ENCODE peak calls at places on chromosomes 7 and 10, in seven cellular contexts. U is stimulated activated CD8-positive, alpha-beta memory T cell treated with anti-CD3 and anti-CD28 coated beads, Interleukin-7, amount 100 ng/mL, for 24 hours; C is T-cell; R is GF-D8; A is mesothelial cell of epicardium; I is occipital lobe; D is nephron progenitor cell. W is an unnamed sample.

GRCh38 chr7:40782836-40783235 is 648.0 kb downstream of the SUGCT start:
- DNase-seq in U (no peak), R (no peak), D (no peak), A (no peak), C (no peak), I (no peak), W (no peak)

GRCh38 chr7:96823274-96823673 is 113.6 kb upstream of the SEM1 start:
- DNase-seq in I (no peak), U (no peak), R (no peak), A (no peak), C (no peak), D (no peak), W (no peak)

GRCh38 chr10:93062499-93063216 is 2.1 kb downstream of the CYP26C1 start:
- DNase-seq in R (no peak), C (no peak), D (peak), A (no peak), U (no peak), I (no peak), W (no peak)

GRCh38 chr10:119205926-119206602 is 1.3 kb upstream of the GRK5 start:
- DNase-seq in R (peak), C (peak), A (peak), U (peak), D (peak), I (peak), W (peak)

GRCh38 chr7:30740417-30741181 is 11.3 kb upstream of the INMT start:
- DNase-seq in C (peak), U (peak), D (peak), A (peak), I (peak), R (no peak), W (peak)

GRCh38 chr10:132248455-132249231 is 59.1 kb downstream of the STK32C start:
- DNase-seq in I (no peak), R (no peak), U (peak), C (peak), A (peak), D (peak), W (peak)

GRCh38 chr10:56679578-56679977 is 318.5 kb upstream of the ZWINT start:
- DNase-seq in C (no peak), A (no peak), D (no peak), U (no peak), I (no peak), R (no peak), W (no peak)

GRCh38 chr10:132575320-132576201 is 38.0 kb downstream of the INPP5A start:
- DNase-seq in A (no peak), U (no peak), D (no peak), I (no peak), R (peak), C (no peak), W (no peak)

GRCh38 chr10:131936756-131937155 is 35.9 kb downstream of the PPP2R2D start:
- DNase-seq in D (no peak), C (no peak), R (no peak), U (no peak), A (no peak), I (no peak), W (no peak)

GRCh38 chr7:6271091-6271658 is 1.2 kb downstream of the CYTH3 start:
- DNase-seq in U (no peak), D (peak), I (peak), C (peak), R (no peak), A (no peak), W (peak)

GRCh38 chr10:112919721-112920120 is 30.3 kb upstream of the TCF7L2 start:
- DNase-seq in R (no peak), D (no peak), I (no peak), U (no peak), A (no peak), C (no peak), W (no peak)

GRCh38 chr10:35466170-35466569 is 129.9 kb downstream of the CCNY start:
- DNase-seq in I (no peak), U (no peak), C (no peak), A (no peak), R (no peak), D (no peak), W (no peak)

GRCh38 chr7:32179567-32179966 is 109.4 kb upstream of the PDE1C start:
- DNase-seq in C (no peak), A (no peak), U (no peak), R (no peak), D (no peak), I (no peak), W (no peak)

GRCh38 chr7:65910237-65910636 is 37.4 kb downstream of the VKORC1L1 start:
- DNase-seq in I (no peak), C (no peak), A (no peak), U (no peak), D (no peak), R (no peak), W (no peak)

GRCh38 chr7:22325671-22326070 is 31.3 kb downstream of the RAPGEF5 start:
- DNase-seq in D (no peak), I (no peak), R (no peak), U (no peak), A (no peak), C (no peak), W (no peak)

GRCh38 chr7:33774762-33775523 is 130.4 kb upstream of the BMPER start:
- DNase-seq in A (no peak), U (no peak), R (no peak), I (no peak), C (no peak), D (no peak), W (no peak)

GRCh38 chr7:35731349-35731748 is 36.4 kb upstream of the HERPUD2 start:
- DNase-seq in D (no peak), R (no peak), C (no peak), A (no peak), U (no peak), I (no peak), W (no peak)

GRCh38 chr10:6171891-6172354 is 30.8 kb upstream of the PFKFB3 start:
- DNase-seq in U (no peak), A (no peak), R (peak), I (peak), D (no peak), C (no peak), W (no peak)

GRCh38 chr7:150876817-150877526 is 24.7 kb downstream of the AOC1 start:
- DNase-seq in C (peak), U (peak), R (peak), I (no peak), D (peak), A (peak), W (peak)

GRCh38 chr7:69840248-69840647 is 242.0 kb downstream of the AUTS2 start:
- DNase-seq in D (no peak), R (no peak), I (no peak), U (no peak), C (no peak), A (no peak), W (no peak)

GRCh38 chr7:150951521-150951920 is 26.6 kb downstream of the KCNH2 start:
- DNase-seq in R (no peak), C (no peak), U (no peak), D (no peak), I (no peak), A (no peak), W (no peak)

GRCh38 chr7:45927724-45928123 is 6.7 kb upstream of the IGFBP3 start:
- DNase-seq in D (no peak), U (no peak), I (no peak), R (no peak), C (no peak), A (no peak), W (no peak)

GRCh38 chr10:68586622-68587325 is 26.6 kb downstream of the TET1 start:
- DNase-seq in C (no peak), D (no peak), A (no peak), I (no peak), U (no peak), R (no peak), W (no peak)

GRCh38 chr7:130930260-130930659 is 196.3 kb upstream of the KLF14 start:
- DNase-seq in R (no peak), A (no peak), D (no peak), I (no peak), U (no peak), C (no peak), W (no peak)